ENCODE peak calls at places on chromosomes 2 and 18, in seven cellular contexts. P is IMR-90, N is mesendoderm, X is H9, C is neuronal stem cell, B is mesenchymal stem cell, Z is H1. H is an unnamed sample.

GRCh38 chr2:215354771-215355695 is 43.2 kb downstream of the ATIC start:
- DNase-seq in B (no peak), P (peak), Z (no peak), N (no peak), X (no peak), C (no peak), H (no peak)

GRCh38 chr2:150271952-150272351 is 215.5 kb downstream of the RND3 start:
- DNase-seq in Z (no peak), X (no peak), P (peak), N (no peak), C (no peak), B (peak), H (peak)

GRCh38 chr2:109172556-109173105 is 43.6 kb downstream of the SH3RF3 start:
- DNase-seq in X (no peak), N (no peak), C (no peak), Z (no peak), P (peak), B (peak), H (no peak)

GRCh38 chr18:74040459-74041332 is 106.9 kb downstream of the FBXO15 start:
- DNase-seq in C (peak), N (peak), X (peak), Z (peak), P (peak), B (peak), H (peak)

GRCh38 chr2:69453475-69454129 is 16.4 kb upstream of the NFU1 start:
- DNase-seq in X (no peak), B (no peak), P (no peak), C (no peak), Z (no peak), N (no peak), H (no peak)

GRCh38 chr18:74951165-74951760 is 257.7 kb downstream of the PTGR3 start:
- DNase-seq in Z (no peak), N (no peak), C (no peak), B (peak), P (peak), X (no peak), H (no peak)

GRCh38 chr2:27551514-27551913 is 31.3 kb upstream of the ZNF512 start:
- DNase-seq in C (no peak), Z (no peak), B (no peak), P (no peak), N (no peak), X (no peak), H (no peak)

GRCh38 chr2:32479993-32480392 is 123.2 kb downstream of the BIRC6 start:
- DNase-seq in X (no peak), P (no peak), C (no peak), N (no peak), B (no peak), Z (no peak), H (no peak)

GRCh38 chr2:152336103-152336853 is 1.3 kb downstream of the FMNL2 start:
- DNase-seq in X (peak), Z (peak), C (peak), B (peak), P (peak), N (peak), H (peak)

GRCh38 chr2:109318150-109318948 is 189.3 kb downstream of the SH3RF3 start:
- DNase-seq in B (peak), C (peak), N (no peak), X (no peak), Z (no peak), P (peak), H (peak)

GRCh38 chr2:43075054-43075593 is 151.3 kb downstream of the ZFP36L2 start:
- DNase-seq in X (no peak), B (peak), Z (no peak), N (no peak), C (no peak), P (peak), H (no peak)

GRCh38 chr18:22385718-22386117 is 32.0 kb downstream of the CTAGE1 start:
- DNase-seq in X (no peak), Z (no peak), C (no peak), P (peak), B (peak), N (peak), H (no peak)

GRCh38 chr2:144079808-144080207 is 440.1 kb downstream of the ZEB2 start:
- DNase-seq in C (no peak), X (no peak), Z (no peak), P (no peak), B (no peak), N (no peak), H (no peak)

GRCh38 chr2:29139152-29139551 is 23.9 kb downstream of the CLIP4 start:
- DNase-seq in Z (no peak), B (no peak), P (peak), X (no peak), C (no peak), N (no peak), H (no peak)

GRCh38 chr2:174568425-174568824 is 29.2 kb downstream of the WIPF1 start:
- DNase-seq in B (no peak), P (no peak), Z (no peak), X (no peak), N (no peak), C (no peak), H (no peak)

GRCh38 chr2:149008381-149008780 is 30.1 kb upstream of the LYPD6B start:
- DNase-seq in P (no peak), C (no peak), B (no peak), X (no peak), N (no peak), Z (no peak), H (peak)

GRCh38 chr18:39701071-39701783 is 2135.6 kb upstream of the CELF4 start:
- DNase-seq in B (no peak), P (peak), Z (no peak), X (no peak), N (peak), C (no peak), H (peak)

GRCh38 chr2:226583715-226584114 is 215.9 kb downstream of the IRS1 start:
- DNase-seq in C (no peak), P (peak), B (peak), Z (no peak), X (no peak), N (peak), H (no peak)

GRCh38 chr2:241542278-241542605 is 16.3 kb upstream of the BOK start:
- DNase-seq in B (no peak), C (no peak), Z (no peak), P (no peak), N (no peak), X (no peak), H (no peak)

GRCh38 chr2:168626096-168626495 is 170.0 kb downstream of the CERS6 start:
- DNase-seq in N (no peak), Z (no peak), X (no peak), P (no peak), C (no peak), B (no peak), H (no peak)

GRCh38 chr2:155663265-155663664 is 669.3 kb downstream of the NR4A2 start:
- DNase-seq in B (no peak), P (no peak), X (no peak), N (no peak), Z (no peak), C (no peak), H (no peak)

GRCh38 chr2:240874715-240875227 is 6.1 kb downstream of the AGXT start:
- DNase-seq in P (no peak), B (no peak), Z (no peak), X (no peak), C (no peak), N (no peak), H (no peak)

GRCh38 chr2:10924441-10924840 is 12.7 kb downstream of the KCNF1 start:
- DNase-seq in C (no peak), B (no peak), N (no peak), X (no peak), Z (no peak), P (no peak), H (no peak)

GRCh38 chr18:42801706-42802105 is 313.8 kb downstream of the RIT2 start:
- DNase-seq in X (no peak), Z (no peak), B (peak), C (no peak), N (no peak), P (no peak), H (peak)

GRCh38 chr2:164717000-164717597 is 95.8 kb upstream of the GRB14 start:
- DNase-seq in C (no peak), N (no peak), X (no peak), B (peak), P (peak), Z (no peak), H (no peak)

GRCh38 chr18:23992119-23992940 is 22.2 kb upstream of the TTC39C start:
- DNase-seq in C (no peak), N (no peak), B (no peak), P (peak), X (no peak), Z (no peak), H (no peak)

GRCh38 chr18:24014986-24015896 is 687 bp downstream of the TTC39C start:
- DNase-seq in B (peak), C (peak), P (peak), Z (no peak), X (peak), N (peak), H (peak)

GRCh38 chr2:24050041-24050655 is 607 bp downstream of the FKBP1B start:
- DNase-seq in X (peak), C (peak), Z (peak), P (no peak), N (peak), B (peak), H (no peak)

GRCh38 chr2:149082781-149083180 is 44.3 kb downstream of the LYPD6B start:
- DNase-seq in B (no peak), X (peak), Z (no peak), C (no peak), P (no peak), N (no peak), H (no peak)

GRCh38 chr2:218035463-218036100 is 32.8 kb upstream of the TNS1 start:
- DNase-seq in P (no peak), Z (no peak), C (no peak), N (no peak), B (no peak), X (no peak), H (no peak)

GRCh38 chr2:85999131-85999831 is 106.4 kb downstream of the POLR1A start:
- DNase-seq in N (peak), P (peak), X (peak), C (no peak), Z (no peak), B (peak), H (no peak)

GRCh38 chr2:206353685-206354084 is 79.2 kb downstream of the ZDBF2 start:
- DNase-seq in C (no peak), Z (no peak), X (no peak), B (no peak), N (peak), P (no peak), H (no peak)

GRCh38 chr2:172460780-172461201 is 33.4 kb downstream of the ITGA6 start:
- DNase-seq in P (peak), B (no peak), C (no peak), N (no peak), Z (no peak), X (no peak), H (no peak)

GRCh38 chr2:162449471-162449870 is 105.5 kb downstream of the GCA start:
- DNase-seq in Z (no peak), N (no peak), B (no peak), C (no peak), P (no peak), X (no peak), H (no peak)
- H3K4ac ChIP-seq in Z (no peak), N (no peak), B (no peak), C (no peak), P (no peak), X (no peak), H (no peak)

GRCh38 chr18:79872423-79872822 is 74.7 kb downstream of the KCNG2 start:
- DNase-seq in Z (no peak), X (no peak), B (no peak), N (no peak), P (no peak), C (no peak), H (no peak)
- H3K4me2 ChIP-seq in Z (no peak), X (no peak), B (no peak), N (no peak), P (no peak), C (no peak), H (no peak)

DNA sequence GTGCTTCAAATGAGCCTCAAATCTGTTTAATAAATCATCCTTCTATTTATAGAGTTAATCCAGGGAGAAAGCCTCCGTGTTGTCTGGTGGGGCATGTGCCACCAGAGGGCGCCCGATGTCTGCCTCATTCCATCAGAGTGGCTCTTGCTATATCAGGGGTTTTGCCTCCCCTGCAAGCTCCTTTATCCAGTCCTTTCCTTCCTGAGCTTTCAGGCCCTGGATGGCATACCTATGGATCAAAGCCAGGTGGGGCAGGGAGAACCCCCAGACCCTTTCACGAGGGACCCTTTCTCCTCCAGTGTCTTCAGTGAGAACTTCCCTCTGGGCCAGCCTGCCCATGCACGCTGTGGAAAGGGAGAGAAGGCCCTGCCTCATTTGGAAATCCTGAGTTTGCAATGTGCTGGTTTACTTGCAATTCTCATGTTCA is 39.8 kb downstream of the RDH14 start:
- DNase-seq in Z (peak), N (peak), B (peak), P (peak), C (peak), X (peak), H (peak)
- H3K4ac ChIP-seq in Z (no peak), N (no peak), B (no peak), P (peak), C (no peak), X (no peak), H (no peak)

GRCh38 chr2:120495586-120495985 is 149.7 kb downstream of the INHBB start:
- DNase-seq in P (no peak), B (no peak), Z (no peak), N (no peak), C (no peak), X (no peak), H (no peak)
- H3K4me2 ChIP-seq in P (no peak), B (no peak), Z (no peak), N (no peak), C (no peak), X (no peak), H (no peak)

GRCh38 chr2:121830809-121831208 is 75.4 kb downstream of the TSN start:
- DNase-seq in X (no peak), N (no peak), B (no peak), C (no peak), Z (no peak), P (no peak), H (no peak)

GRCh38 chr2:121828281-121828731 is 72.9 kb downstream of the TSN start:
- DNase-seq in P (no peak), N (no peak), Z (no peak), X (no peak), B (no peak), C (no peak), H (no peak)

GRCh38 chr2:121831841-121832240 is 76.4 kb downstream of the TSN start:
- DNase-seq in Z (no peak), P (no peak), X (no peak), C (no peak), B (no peak), N (no peak), H (no peak)

GRCh38 chr2:121832992-121833732 is 77.7 kb downstream of the TSN start:
- DNase-seq in C (no peak), N (no peak), B (no peak), X (no peak), P (no peak), Z (no peak), H (no peak)

DNA sequence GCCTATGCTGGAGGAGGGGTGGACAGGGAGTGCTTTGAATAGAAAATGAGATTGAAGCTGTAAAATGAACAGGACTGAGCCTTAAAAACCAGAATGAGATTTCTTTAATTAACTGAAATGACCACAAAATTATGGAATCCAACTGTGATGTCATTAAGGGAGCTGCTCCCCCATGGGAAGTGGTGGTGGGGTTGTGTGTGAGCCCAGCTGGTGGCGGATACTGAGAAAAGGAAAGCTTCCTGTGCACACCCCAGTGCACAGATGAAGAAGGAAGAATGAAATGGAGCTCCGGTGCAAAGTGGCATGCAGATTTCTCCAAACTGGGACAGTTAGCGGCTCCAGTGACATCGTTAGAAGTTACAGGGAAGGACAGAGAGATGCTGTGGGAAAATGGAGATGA is 76.9 kb downstream of the TSN start:
- DNase-seq in B (no peak), P (no peak), C (no peak), Z (no peak), N (no peak), X (no peak), H (no peak)
- H3K4ac ChIP-seq in B (no peak), P (no peak), C (no peak), Z (no peak), N (no peak), X (no peak), H (no peak)

DNA sequence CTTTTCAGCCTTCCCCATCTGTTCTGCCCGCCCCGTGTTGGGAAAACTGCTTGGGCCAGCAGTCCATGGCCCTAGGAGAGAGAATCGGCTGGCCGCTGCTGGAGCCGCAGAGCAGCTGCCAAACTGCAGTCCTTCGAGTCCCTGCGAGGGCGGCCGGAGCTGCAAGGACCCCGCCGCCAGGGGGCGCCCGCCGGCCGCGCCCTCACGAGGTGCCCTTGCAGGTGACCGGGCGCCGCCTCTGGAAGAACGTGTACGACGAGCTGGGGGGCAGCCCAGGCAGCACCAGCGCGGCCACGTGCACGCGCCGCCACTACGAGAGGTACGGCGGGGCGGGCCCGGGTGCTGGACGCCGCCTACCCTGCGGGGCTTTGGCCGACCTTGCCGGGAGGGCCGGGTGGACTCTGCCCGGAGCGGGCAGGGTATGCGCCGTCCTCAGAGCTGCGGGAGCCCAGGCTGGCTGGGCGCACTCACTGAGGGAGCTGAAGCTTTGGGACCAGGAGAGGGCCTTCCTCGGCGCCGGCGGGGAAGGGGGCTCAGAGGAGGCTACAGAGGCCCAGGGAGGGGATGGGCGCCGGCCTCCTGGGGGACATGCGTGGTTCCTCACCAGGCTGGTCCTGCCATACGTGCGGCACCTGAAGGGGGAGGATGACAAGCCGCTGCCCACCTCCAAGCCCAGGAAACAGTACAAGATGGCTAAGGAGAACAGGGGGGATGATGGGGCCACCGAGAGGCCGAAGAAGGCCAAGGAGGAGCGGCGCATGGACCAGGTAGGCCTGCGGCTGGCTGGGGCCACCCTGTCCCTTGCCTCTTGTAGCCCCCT is 13.6 kb downstream of the ARID5A start:
- DNase-seq in P (no peak), C (peak), Z (peak), X (peak), B (no peak), N (peak), H (peak)
- H3K4me2 ChIP-seq in P (no peak), C (no peak), Z (no peak), X (no peak), B (no peak), N (no peak), H (no peak)

DNA sequence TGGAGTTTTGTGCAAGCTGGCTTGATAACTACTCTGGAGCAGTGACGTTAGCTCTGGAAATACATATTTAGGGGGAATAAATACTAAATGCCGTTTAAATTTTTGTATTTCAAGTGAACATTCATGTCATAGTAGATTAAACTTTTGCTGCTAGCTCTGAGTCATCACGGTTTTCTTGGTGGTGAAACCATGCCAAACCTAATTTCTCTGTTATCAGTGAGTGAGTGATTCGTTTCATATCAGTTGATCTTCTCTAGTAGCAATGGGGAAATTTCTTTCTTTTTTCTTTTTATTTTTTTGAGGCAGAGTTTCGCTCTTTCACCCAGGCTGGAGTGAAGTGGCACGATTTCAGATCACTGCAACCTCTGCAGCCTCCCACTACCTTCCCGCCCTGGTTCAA is 211.1 kb downstream of the PTPRM start:
- DNase-seq in B (peak), C (no peak), N (no peak), Z (no peak), P (peak), X (no peak), H (peak)
- H3K4ac ChIP-seq in B (no peak), C (no peak), N (no peak), Z (no peak), P (no peak), X (no peak), H (no peak)

GRCh38 chr2:156736950-156737349 is 300.8 kb downstream of the GPD2 start:
- DNase-seq in Z (no peak), C (no peak), N (no peak), X (no peak), B (no peak), P (no peak), H (no peak)
- H3K4me2 ChIP-seq in Z (no peak), C (no peak), N (no peak), X (no peak), B (no peak), P (no peak), H (no peak)

H was measured in trophoblast cell.